ENCODE peak calls at places on chromosomes 12 and 14, in six cellular contexts. C is A549, L is stomach, G is SK-N-SH, F is K562, X is transverse colon. R is an unnamed sample.

GRCh38 chr12:11795910-11796459 is 146.5 kb downstream of the ETV6 start:
- DNase-seq in C (no peak), L (no peak), G (no peak), F (peak; percentile 21), X (no peak), R (no peak)

GRCh38 chr14:61512508-61512907 is 182.8 kb upstream of the HIF1A start:
- DNase-seq in C (no peak), L (no peak), G (no peak), F (no peak), X (no peak), R (no peak)

GRCh38 chr14:94368956-94369355 is 19.4 kb downstream of the SERPINA1 start:
- DNase-seq in C (no peak), L (no peak), G (no peak), F (no peak), X (no peak), R (no peak)

GRCh38 chr12:104072099-104072498 is 7.8 kb downstream of the HCFC2 start:
- DNase-seq in C (no peak), L (no peak), G (no peak), F (no peak), X (no peak), R (no peak)

GRCh38 chr12:117036046-117036445 is 63.2 kb downstream of the TESC start:
- DNase-seq in C (no peak), L (no peak), G (no peak), F (no peak), X (no peak), R (no peak)

GRCh38 chr14:32364941-32365340 is 35.8 kb downstream of the AKAP6 start:
- DNase-seq in C (no peak), L (no peak), G (peak; percentile 41), F (no peak), X (no peak), R (no peak)

GRCh38 chr14:21768116-21768874 is 94.7 kb upstream of the OR4E1 start:
- DNase-seq in C (peak; percentile 7), L (no peak), G (peak; percentile 11), F (peak; percentile 30), X (no peak), R (no peak)

GRCh38 chr14:92534863-92535654 is 21.5 kb downstream of the RIN3 start:
- DNase-seq in C (no peak), L (no peak), G (no peak), F (no peak), X (peak; percentile 48), R (no peak)

GRCh38 chr14:94125659-94126418 is 3.6 kb downstream of the IFI27L2 start:
- DNase-seq in C (no peak), L (peak; percentile 15), G (no peak), F (no peak), X (no peak), R (no peak)

GRCh38 chr14:21557084-21557901 is 22.6 kb downstream of the OR10G3 start:
- DNase-seq in C (peak; percentile 68), L (peak; percentile 79), G (peak; percentile 65), F (peak; percentile 88), X (peak; percentile 77), R (peak; percentile 65)

GRCh38 chr12:20950248-20950647 is 139.7 kb downstream of the SLCO1B3 start:
- DNase-seq in C (no peak), L (no peak), G (peak; percentile 4), F (peak; percentile 10), X (no peak), R (no peak)

GRCh38 chr14:100858838-100859220 is 32.9 kb downstream of the MEG3 start:
- DNase-seq in C (no peak), L (no peak), G (peak; percentile 20), F (no peak), X (no peak), R (no peak)

GRCh38 chr12:100141998-100142850 is 450 bp downstream of the BLTP3B start:
- DNase-seq in C (no peak), L (peak; percentile 75), G (peak; percentile 81), F (peak; percentile 58), X (peak; percentile 68), R (peak; percentile 49)

GRCh38 chr14:103552811-103553210 is 9.6 kb downstream of the BAG5 start:
- DNase-seq in C (no peak), L (no peak), G (no peak), F (no peak), X (peak; percentile 6), R (no peak)

GRCh38 chr12:106841471-106842302 is 67.2 kb downstream of the RIC8B start:
- DNase-seq in C (peak; percentile 50), L (no peak), G (peak; percentile 65), F (peak; percentile 68), X (peak; percentile 29), R (peak; percentile 64)

GRCh38 chr12:91413591-91413990 is 231.0 kb upstream of the DCN start:
- DNase-seq in C (no peak), L (no peak), G (peak; percentile 57), F (no peak), X (peak; percentile 23), R (no peak)

DNA sequence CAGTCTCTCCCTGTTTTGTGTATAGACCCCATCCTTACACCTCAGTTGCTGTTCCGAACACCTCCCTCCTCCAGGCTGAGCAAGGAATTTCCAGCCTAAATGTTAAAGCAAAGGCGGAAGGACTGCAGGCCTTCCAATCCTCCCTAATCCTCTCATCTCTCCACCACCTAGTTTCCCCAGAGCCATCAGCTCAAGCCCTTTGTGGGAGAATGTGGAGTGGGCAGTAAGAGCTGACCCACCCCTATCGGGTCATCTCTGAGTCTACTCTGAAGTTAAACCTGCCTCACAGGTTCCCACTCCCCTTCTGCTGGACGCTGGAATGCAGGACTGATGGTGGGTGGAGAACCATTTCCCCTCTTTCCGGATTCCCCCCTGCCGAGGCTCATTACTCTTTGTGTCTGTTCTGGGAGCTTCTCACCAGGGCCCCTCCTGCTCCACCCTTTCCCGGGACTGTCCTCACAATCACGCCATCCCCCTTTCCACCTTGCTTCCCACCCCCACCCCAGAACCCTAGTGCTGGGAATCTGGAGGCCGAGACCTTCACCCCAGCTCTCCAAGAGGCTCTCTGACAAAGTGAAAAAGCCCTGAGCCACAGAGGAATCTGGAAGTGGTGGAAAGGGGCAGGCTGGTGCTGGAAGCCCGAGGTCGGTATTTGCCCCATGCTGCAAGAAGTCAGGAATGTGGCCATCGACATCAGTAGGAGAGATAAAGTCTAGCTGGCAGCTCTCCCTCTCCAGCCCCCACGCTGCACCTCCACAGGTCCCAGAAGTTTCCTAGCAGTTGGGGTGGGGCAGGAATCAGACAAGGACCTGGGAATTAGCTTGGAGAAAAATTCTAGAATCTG is 3.3 kb upstream of the KRT18 start:
- DNase-seq in C (no peak), L (peak; percentile 62), G (no peak), F (no peak), X (peak; percentile 44), R (no peak)
- TF ChIP-seq EP300 in C (peak; percentile 63), L (no peak), G (no peak), F (no peak), X (no peak), R (no peak)

GRCh38 chr12:93573552-93574223 is 1.2 kb downstream of the SOCS2 start:
- DNase-seq in C (no peak), L (no peak), G (no peak), F (peak; percentile 62), X (peak; percentile 26), R (no peak)

GRCh38 chr12:93571360-93571853 is 1.1 kb upstream of the SOCS2 start:
- DNase-seq in C (peak; percentile 76), L (peak; percentile 66), G (peak; percentile 86), F (peak; percentile 93), X (peak; percentile 78), R (peak; percentile 32)

GRCh38 chr12:93572712-93573551 is 457 bp downstream of the SOCS2 start:
- DNase-seq in C (no peak), L (no peak), G (peak; percentile 32), F (peak; percentile 59), X (peak; percentile 41), R (no peak)

GRCh38 chr12:93570552-93571359 is 1.7 kb upstream of the SOCS2 start:
- DNase-seq in C (peak; percentile 88), L (peak; percentile 95), G (peak; percentile 94), F (peak; percentile 98), X (peak; percentile 96), R (peak; percentile 89)

DNA sequence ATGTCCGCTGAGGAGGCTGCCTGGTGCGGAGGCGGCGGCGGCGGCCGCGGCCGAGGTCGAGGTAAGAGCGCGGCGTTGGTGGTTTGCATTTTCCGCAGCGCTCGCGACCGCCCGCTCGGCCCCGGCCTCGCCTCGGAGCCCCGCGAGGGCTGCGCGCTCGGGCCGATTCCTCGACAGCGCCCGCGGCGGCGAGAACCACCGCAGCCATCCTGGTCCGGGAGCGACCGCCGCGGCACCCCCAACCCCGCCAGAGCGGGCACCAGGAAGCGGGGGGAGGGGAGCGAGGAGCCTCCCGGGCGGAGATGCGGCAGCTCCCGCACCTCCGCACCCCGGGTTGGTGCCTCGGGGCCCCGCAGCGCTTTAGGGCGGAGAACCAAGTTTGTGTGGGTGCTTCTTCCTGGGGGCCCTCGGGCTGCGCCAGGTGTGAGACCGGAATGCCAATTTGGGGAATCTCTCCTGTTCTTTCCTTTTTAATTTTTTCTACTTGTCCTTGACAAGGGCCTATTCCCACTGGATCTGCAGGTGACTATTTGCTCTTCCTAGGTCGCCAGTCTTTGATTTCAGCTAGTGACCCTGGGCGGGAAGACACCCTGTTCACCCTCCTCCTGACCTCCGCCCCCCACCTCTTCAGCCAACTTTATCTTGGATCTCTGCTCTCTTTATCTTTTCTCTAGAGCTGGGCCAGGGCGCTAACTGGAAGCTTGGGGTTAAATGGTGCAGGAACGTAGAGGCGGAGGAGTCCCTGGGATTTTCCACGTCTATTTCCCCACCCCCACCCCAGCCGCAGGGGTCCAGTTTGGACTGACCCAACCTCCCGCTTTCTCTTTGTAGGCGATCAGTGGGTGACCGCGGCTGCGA is at the start of gene SOCS2:
- DNase-seq in C (peak; percentile 35), L (peak; percentile 31), G (peak; percentile 84), F (peak; percentile 82), X (peak; percentile 58), R (no peak)
- H3K27ac ChIP-seq in C (peak within 1 kb of the TSS; percentile 94), L (peak within 1 kb of the TSS; percentile 97), G (peak within 1 kb of the TSS; percentile 90), F (peak within 1 kb of the TSS; percentile 96), X (peak within 1 kb of the TSS; percentile 98), R (peak within 1 kb of the TSS; percentile 74)

GRCh38 chr14:69363055-69363454 is 35.0 kb downstream of the ERH start:
- DNase-seq in C (no peak), L (no peak), G (peak; percentile 78), F (peak; percentile 14), X (no peak), R (no peak)
- TF ChIP-seq CTCF in C (no peak), L (peak; percentile 18), G (peak; percentile 54), F (peak; percentile 32), X (no peak), R (no peak)

DNA sequence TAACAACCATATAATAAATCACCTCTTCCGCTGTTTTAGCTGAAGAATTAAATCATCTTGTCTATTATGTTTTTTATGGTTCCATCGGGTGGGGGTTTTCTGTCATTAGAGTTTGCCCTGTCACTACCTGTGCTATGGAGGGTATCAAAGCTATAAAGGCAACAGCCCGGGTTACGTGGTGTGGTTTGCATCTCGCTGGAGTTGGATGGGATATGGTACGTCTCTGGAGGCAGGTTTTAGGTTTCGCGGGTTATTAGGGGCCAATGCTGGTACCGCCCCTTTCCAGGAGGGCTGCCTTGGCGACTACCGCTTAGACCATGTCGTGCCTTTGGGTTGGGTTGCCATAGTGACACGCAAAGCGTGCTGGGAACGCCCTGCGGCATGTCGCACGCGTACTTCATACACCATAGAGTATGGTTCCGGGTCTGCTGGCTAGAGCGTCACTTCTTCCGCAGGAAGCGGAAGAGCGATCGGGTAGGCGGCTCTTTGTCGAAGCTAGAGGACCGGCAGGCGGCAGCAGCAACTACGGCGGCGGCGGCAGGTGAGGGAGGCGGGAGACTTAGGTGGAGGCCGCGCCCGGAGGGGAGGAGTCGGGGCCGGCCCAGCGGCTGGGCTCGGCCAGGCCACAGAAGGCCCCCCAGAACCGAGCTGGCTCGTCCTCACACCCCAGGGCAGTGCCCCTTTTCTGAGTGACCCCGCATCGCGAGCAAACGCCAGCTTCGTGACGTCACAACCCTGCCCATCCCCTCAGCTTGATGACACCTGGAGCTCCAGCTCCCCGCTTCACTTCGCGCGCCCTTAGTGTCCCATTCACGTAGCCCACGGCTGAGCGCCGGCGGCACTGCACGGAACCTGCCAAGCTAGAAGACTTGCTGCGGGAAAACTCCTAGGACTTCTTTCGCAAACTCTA is at the start of gene ZC3H10:
- DNase-seq in C (peak; percentile 97), L (peak; percentile 98), G (peak; percentile 89), F (peak; percentile 100), X (peak; percentile 99), R (peak; percentile 95)
- TF ChIP-seq EP300 in C (no peak), L (no peak), G (no peak), F (peak; percentile 69), X (no peak), R (peak; percentile 97)

R was measured in tibial nerve.